ENCODE peak calls at places on chromosome 4, in ten cellular contexts. G is stimulated activated CD4-positive, alpha-beta T cell treated with anti-CD3 and anti-CD28 coated beads, TNF-alpha, amount 100 ng/mL, for 24 hours; L is neural crest cell; J is type B pancreatic cell; B is heart right ventricle; E is T-helper 2 cell; M is HT1080; X is lower leg skin; O is hypothalamus; A is EL. V is an unnamed sample.

GRCh38 chr4:141449927-141450326 is 186.5 kb upstream of the IL15 start:
- DNase-seq in E (no peak), J (no peak), B (no peak), O (no peak), L (no peak), G (no peak), A (no peak), X (no peak), M (no peak), V (no peak)

GRCh38 chr4:8761824-8762205 is 109.8 kb downstream of the HMX1 start:
- DNase-seq in E (peak), G (no peak), A (no peak), J (no peak), M (no peak), B (no peak), O (no peak), L (no peak), X (no peak), V (no peak)

GRCh38 chr4:124873361-124874171 is 161.0 kb upstream of the ANKRD50 start:
- DNase-seq in E (no peak), M (no peak), B (no peak), G (no peak), O (no peak), L (no peak), J (no peak), A (no peak), X (no peak), V (no peak)

GRCh38 chr4:2141022-2141761 is 82.1 kb downstream of the NAT8L start:
- DNase-seq in J (peak), A (no peak), M (no peak), B (no peak), L (no peak), E (no peak), X (no peak), O (no peak), G (no peak), V (no peak)

GRCh38 chr4:7190668-7191545 is 1.4 kb upstream of the SORCS2 start:
- DNase-seq in J (no peak), B (no peak), A (no peak), M (no peak), E (no peak), G (no peak), X (peak), O (no peak), L (no peak), V (no peak)

GRCh38 chr4:187283306-187283705 is 559.6 kb upstream of the FAT1 start:
- DNase-seq in J (no peak), E (no peak), X (no peak), B (no peak), M (no peak), A (no peak), O (no peak), G (no peak), L (no peak), V (no peak)

GRCh38 chr4:8553216-8553615 is 27.0 kb upstream of the GPR78 start:
- DNase-seq in X (peak), O (no peak), J (no peak), A (no peak), B (no peak), E (no peak), G (no peak), L (no peak), M (no peak), V (no peak)

GRCh38 chr4:181692965-181693364 is 550.2 kb upstream of the TENM3 start:
- DNase-seq in A (no peak), M (no peak), X (no peak), G (no peak), L (no peak), B (no peak), J (no peak), E (no peak), O (no peak), V (no peak)

GRCh38 chr4:83686166-83686565 is 150.3 kb downstream of the GPAT3 start:
- DNase-seq in B (no peak), G (no peak), E (no peak), O (no peak), L (no peak), A (peak), X (no peak), M (peak), J (no peak), V (no peak)

GRCh38 chr4:179583221-179583620 is 2141.0 kb upstream of the AGA start:
- DNase-seq in A (no peak), L (no peak), M (no peak), O (no peak), G (no peak), J (no peak), X (no peak), E (no peak), B (no peak), V (no peak)

GRCh38 chr4:104901438-104901837 is 245.2 kb upstream of the TET2 start:
- DNase-seq in B (no peak), G (no peak), A (no peak), E (no peak), M (no peak), J (no peak), X (no peak), O (peak), L (no peak), V (no peak)

GRCh38 chr4:10273030-10273429 is 156.4 kb upstream of the WDR1 start:
- DNase-seq in G (no peak), O (no peak), J (no peak), M (no peak), L (no peak), A (peak), B (no peak), X (no peak), E (no peak), V (no peak)

GRCh38 chr4:142348489-142349076 is 497.5 kb downstream of the INPP4B start:
- DNase-seq in M (no peak), A (no peak), B (no peak), L (no peak), J (no peak), O (no peak), X (no peak), E (no peak), G (no peak), V (no peak)

GRCh38 chr4:167088115-167088514 is 146.2 kb downstream of the SPOCK3 start:
- DNase-seq in M (no peak), X (no peak), A (no peak), G (no peak), J (no peak), L (no peak), B (no peak), E (no peak), O (no peak), V (no peak)

GRCh38 chr4:138223191-138223910 is 18.8 kb downstream of the SLC7A11 start:
- DNase-seq in B (no peak), M (no peak), L (no peak), X (no peak), E (no peak), A (no peak), G (no peak), O (no peak), J (no peak), V (no peak)

GRCh38 chr4:185559913-185560281 is 24.6 kb upstream of the PDLIM3 start:
- DNase-seq in L (no peak), X (peak), O (peak), B (no peak), G (no peak), J (no peak), M (peak), A (peak), E (no peak), V (no peak)

GRCh38 chr4:184596044-184596616 is 53.1 kb downstream of the CASP3 start:
- DNase-seq in J (no peak), M (no peak), L (no peak), G (no peak), E (no peak), A (no peak), X (no peak), B (no peak), O (no peak), V (no peak)

GRCh38 chr4:165328101-165328425 is 594 bp downstream of the MSMO1 start:
- DNase-seq in G (no peak), M (no peak), B (no peak), O (no peak), X (no peak), L (no peak), A (no peak), J (no peak), E (no peak), V (no peak)

GRCh38 chr4:170990989-170991589 is 822.1 kb upstream of the GALNTL6 start:
- DNase-seq in L (peak), E (no peak), M (peak), A (no peak), J (no peak), B (no peak), X (no peak), O (no peak), G (no peak), V (peak)

GRCh38 chr4:28269426-28269825 is 1408.8 kb downstream of the STIM2 start:
- DNase-seq in M (no peak), B (no peak), J (no peak), X (no peak), G (no peak), A (no peak), L (no peak), O (no peak), E (no peak), V (no peak)

GRCh38 chr4:37008199-37008598 is 236.3 kb upstream of the NWD2 start:
- DNase-seq in A (no peak), O (no peak), G (no peak), J (no peak), L (no peak), X (no peak), B (no peak), M (peak), E (no peak), V (peak)

GRCh38 chr4:48067536-48067935 is 51.0 kb downstream of the NIPAL1 start:
- DNase-seq in X (no peak), L (no peak), A (no peak), B (no peak), J (no peak), O (no peak), M (no peak), G (no peak), E (no peak), V (no peak)

GRCh38 chr4:6753103-6753560 is 29.4 kb upstream of the KIAA0232 start:
- DNase-seq in X (no peak), J (no peak), G (no peak), B (no peak), O (no peak), M (no peak), E (no peak), A (no peak), L (no peak), V (no peak)

GRCh38 chr4:8537041-8537461 is 43.1 kb upstream of the GPR78 start:
- DNase-seq in G (no peak), M (peak), O (no peak), X (peak), J (no peak), B (no peak), L (no peak), E (no peak), A (peak), V (peak)

V was measured in LNCaP clone FGC.